ENCODE peak calls at places on chromosomes 4 and X, in eight cellular contexts. H is NCI-H187, P is Caki2, O is GDM1, Z is DMS 273 treated with DMSO at 0.1 percent for 48 hours, X is amygdala, N is AG20443, J is NCI-H1694 treated with DMSO at 0.1 percent for 48 hours. F is an unnamed sample.
A peak's percentile ranks its signal among the peaks of the same experiment; 100 is the strongest.

GRCh38 chrX:1592128-1592862 is 891 bp downstream of the AKAP17A start:
- DNase-seq in H (no peak), P (no peak), O (no peak), Z (no peak), X (no peak), N (peak; percentile 43), J (no peak), F (peak; percentile 57)

GRCh38 chr4:153205028-153205648 is 895 bp downstream of the TRIM2 start:
- DNase-seq in H (no peak), P (peak; percentile 78), O (no peak), Z (no peak), X (no peak), N (no peak), J (no peak), F (no peak)

GRCh38 chr4:159292137-159292896 is 189.4 kb downstream of the RAPGEF2 start:
- DNase-seq in H (no peak), P (no peak), O (no peak), Z (no peak), X (no peak), N (no peak), J (no peak), F (no peak)

GRCh38 chrX:67104982-67105757 is 438.7 kb upstream of the AR start:
- DNase-seq in H (no peak), P (no peak), O (no peak), Z (no peak), X (no peak), N (no peak), J (no peak), F (no peak)

GRCh38 chr4:37667197-37668100 is 18.7 kb downstream of the RELL1 start:
- DNase-seq in H (no peak), P (no peak), O (no peak), Z (no peak), X (no peak), N (no peak), J (no peak), F (no peak)

GRCh38 chr4:3770323-3771166 is 4.4 kb downstream of the ADRA2C start:
- DNase-seq in H (no peak), P (no peak), O (no peak), Z (no peak), X (no peak), N (no peak), J (no peak), F (no peak)

GRCh38 chr4:25184056-25184455 is 23.8 kb upstream of the SEPSECS start:
- DNase-seq in H (no peak), P (no peak), O (no peak), Z (no peak), X (no peak), N (no peak), J (no peak), F (no peak)

GRCh38 chr4:6225469-6225868 is 25.1 kb upstream of the JAKMIP1 start:
- DNase-seq in H (no peak), P (peak; percentile 18), O (no peak), Z (no peak), X (no peak), N (peak; percentile 48), J (no peak), F (no peak)

GRCh38 chr4:6128221-6128871 is 72.0 kb downstream of the JAKMIP1 start:
- DNase-seq in H (no peak), P (no peak), O (no peak), Z (no peak), X (peak; percentile 29), N (no peak), J (no peak), F (no peak)

GRCh38 chrX:130915302-130915701 is 12.3 kb upstream of the ENOX2 start:
- DNase-seq in H (no peak), P (no peak), O (no peak), Z (no peak), X (no peak), N (peak; percentile 11), J (no peak), F (no peak)

GRCh38 chr4:99417125-99417524 is 18.0 kb downstream of the ADH7 start:
- DNase-seq in H (no peak), P (no peak), O (no peak), Z (no peak), X (no peak), N (no peak), J (no peak), F (no peak)

GRCh38 chr4:41258783-41259182 is 2.1 kb downstream of the UCHL1 start:
- DNase-seq in H (peak; percentile 13), P (peak; percentile 74), O (no peak), Z (no peak), X (peak; percentile 41), N (peak; percentile 79), J (peak; percentile 40), F (peak; percentile 61)

GRCh38 chrX:17596546-17597205 is 140.6 kb upstream of the SCML1 start:
- DNase-seq in H (no peak), P (peak; percentile 75), O (no peak), Z (no peak), X (no peak), N (no peak), J (no peak), F (no peak)

GRCh38 chr4:23423540-23423939 is 466.3 kb downstream of the PPARGC1A start:
- DNase-seq in H (no peak), P (no peak), O (no peak), Z (no peak), X (no peak), N (no peak), J (no peak), F (no peak)

GRCh38 chr4:31482691-31483090 is 762.5 kb downstream of the PCDH7 start:
- DNase-seq in H (no peak), P (no peak), O (no peak), Z (no peak), X (no peak), N (no peak), J (no peak), F (no peak)

GRCh38 chr4:68865178-68865638 is 49.4 kb downstream of the UGT2B10 start:
- DNase-seq in H (no peak), P (no peak), O (no peak), Z (no peak), X (no peak), N (no peak), J (no peak), F (no peak)

GRCh38 chr4:78532046-78532445 is 19.5 kb upstream of the ANXA3 start:
- DNase-seq in H (no peak), P (no peak), O (no peak), Z (no peak), X (no peak), N (no peak), J (no peak), F (no peak)

GRCh38 chr4:92334716-92335350 is 31.1 kb downstream of the GRID2 start:
- DNase-seq in H (no peak), P (no peak), O (no peak), Z (no peak), X (no peak), N (no peak), J (no peak), F (no peak)

GRCh38 chr4:139919513-139919912 is 234.5 kb downstream of the MAML3 start:
- DNase-seq in H (no peak), P (no peak), O (no peak), Z (no peak), X (no peak), N (peak; percentile 79), J (no peak), F (no peak)

GRCh38 chr4:106898621-106899230 is 137.4 kb downstream of the DKK2 start:
- DNase-seq in H (no peak), P (peak; percentile 15), O (peak; percentile 19), Z (no peak), X (no peak), N (peak; percentile 59), J (no peak), F (no peak)

GRCh38 chr4:55543858-55544257 is 2.9 kb downstream of the CLOCK start:
- DNase-seq in H (no peak), P (peak; percentile 17), O (no peak), Z (no peak), X (no peak), N (no peak), J (peak; percentile 4), F (no peak)

GRCh38 chrX:22542641-22543040 is 269.9 kb downstream of the CBLL2 start:
- DNase-seq in H (no peak), P (no peak), O (no peak), Z (no peak), X (no peak), N (peak; percentile 17), J (no peak), F (no peak)

GRCh38 chr4:111066887-111067286 is 444.0 kb upstream of the PITX2 start:
- DNase-seq in H (no peak), P (peak; percentile 26), O (no peak), Z (no peak), X (no peak), N (peak; percentile 73), J (no peak), F (no peak)

GRCh38 chr4:90234916-90235547 is 107.8 kb downstream of the CCSER1 start:
- DNase-seq in H (no peak), P (no peak), O (no peak), Z (peak; percentile 58), X (no peak), N (no peak), J (peak; percentile 82), F (no peak)

GRCh38 chr4:70660106-70660505 is 6.2 kb downstream of the JCHAIN start:
- DNase-seq in H (no peak), P (no peak), O (no peak), Z (no peak), X (no peak), N (no peak), J (no peak), F (no peak)

GRCh38 chrX:136667446-136668168 is 19.6 kb downstream of the CD40LG start:
- DNase-seq in H (no peak), P (no peak), O (no peak), Z (no peak), X (no peak), N (no peak), J (no peak), F (no peak)

GRCh38 chr4:6873792-6874461 is 35.7 kb upstream of the TBC1D14 start:
- DNase-seq in H (peak; percentile 12), P (peak; percentile 33), O (peak; percentile 53), Z (no peak), X (no peak), N (peak; percentile 64), J (peak; percentile 34), F (peak; percentile 80)

GRCh38 chr4:154528866-154529265 is 21.3 kb downstream of the PLRG1 start:
- DNase-seq in H (no peak), P (no peak), O (no peak), Z (no peak), X (no peak), N (no peak), J (no peak), F (no peak)

GRCh38 chr4:125762537-125762936 is 447.8 kb downstream of the FAT4 start:
- DNase-seq in H (no peak), P (no peak), O (no peak), Z (no peak), X (no peak), N (no peak), J (no peak), F (no peak)

GRCh38 chr4:22668702-22669101 is 24.0 kb upstream of the GBA3 start:
- DNase-seq in H (no peak), P (no peak), O (no peak), Z (no peak), X (no peak), N (no peak), J (no peak), F (no peak)

F was measured in right atrium auricular region.